ENCODE peak calls at places on chromosomes 16 and 17, in nine cellular contexts. V, O, C, L, F, D, P, S and U are unnamed samples. For H3K9me3, the result is how much of the 10 kb centered on the place peaks cover.

GRCh38 chr16:9259914-9260608 is 168.6 kb downstream of the HAPSTR1 start:
- DNase-seq in V (no peak), O (no peak), C (no peak), L (no peak), F (no peak), D (no peak), P (no peak), S (peak), U (no peak)

GRCh38 chr17:62821213-62822079 is 13.3 kb upstream of the MARCHF10 start:
- DNase-seq in V (no peak), O (no peak), C (no peak), L (no peak), F (peak), D (no peak), P (no peak), S (no peak), U (no peak)

GRCh38 chr16:2270070-2270462 is 2.1 kb upstream of the RNPS1 start:
- DNase-seq in V (no peak), O (no peak), C (no peak), L (no peak), F (no peak), D (no peak), P (no peak), S (no peak), U (no peak)

GRCh38 chr16:85718682-85719081 is 29.9 kb upstream of the GINS2 start:
- DNase-seq in V (no peak), O (no peak), C (no peak), L (no peak), F (no peak), D (peak), P (no peak), S (no peak), U (no peak)

GRCh38 chr17:37131064-37131463 is 182.3 kb downstream of the AATF start:
- DNase-seq in V (no peak), O (peak), C (no peak), L (no peak), F (no peak), D (no peak), P (no peak), S (no peak), U (no peak)

GRCh38 chr16:82671743-82672142 is 45.0 kb downstream of the CDH13 start:
- DNase-seq in V (peak), O (no peak), C (no peak), L (no peak), F (no peak), D (no peak), P (no peak), S (no peak), U (no peak)

GRCh38 chr17:77378318-77379064 is 237.7 kb downstream of the SEC14L1 start:
- DNase-seq in V (no peak), O (no peak), C (no peak), L (no peak), F (no peak), D (no peak), P (no peak), S (no peak), U (no peak)

GRCh38 chr17:75767881-75768280 is 2.9 kb upstream of the GALK1 start:
- DNase-seq in V (no peak), O (peak), C (no peak), L (no peak), F (no peak), D (no peak), P (no peak), S (no peak), U (no peak)

GRCh38 chr17:77096570-77097214 is 44.1 kb upstream of the SEC14L1 start:
- DNase-seq in V (peak), O (no peak), C (no peak), L (no peak), F (peak), D (no peak), P (no peak), S (peak), U (no peak)

GRCh38 chr16:47316686-47317085 is 144.2 kb downstream of the ITFG1 start:
- DNase-seq in V (no peak), O (no peak), C (no peak), L (no peak), F (no peak), D (no peak), P (no peak), S (no peak), U (no peak)

GRCh38 chr17:79664925-79665738 is 54.3 kb upstream of the RBFOX3 start:
- DNase-seq in V (no peak), O (peak), C (peak), L (no peak), F (peak), D (peak), P (peak), S (peak), U (peak)

GRCh38 chr17:64357191-64357981 is 33.3 kb downstream of the PECAM1 start:
- DNase-seq in V (no peak), O (no peak), C (peak), L (peak), F (peak), D (peak), P (no peak), S (peak), U (no peak)

GRCh38 chr17:35542990-35543389 is 5.5 kb upstream of the SLFN12L start:
- DNase-seq in V (no peak), O (no peak), C (no peak), L (no peak), F (no peak), D (no peak), P (no peak), S (no peak), U (no peak)

GRCh38 chr17:35930211-35931065 is at the start of gene RDM1:
- DNase-seq in V (peak), O (peak), C (peak), L (peak), F (no peak), D (peak), P (peak), S (peak), U (peak)

GRCh38 chr17:13044713-13045112 is 26.9 kb upstream of the ELAC2 start:
- DNase-seq in V (no peak), O (no peak), C (no peak), L (no peak), F (no peak), D (no peak), P (no peak), S (no peak), U (no peak)

GRCh38 chr16:22375117-22375962 is 921 bp upstream of the CDR2 start:
- DNase-seq in V (no peak), O (no peak), C (peak), L (no peak), F (no peak), D (no peak), P (no peak), S (no peak), U (no peak)

DNA sequence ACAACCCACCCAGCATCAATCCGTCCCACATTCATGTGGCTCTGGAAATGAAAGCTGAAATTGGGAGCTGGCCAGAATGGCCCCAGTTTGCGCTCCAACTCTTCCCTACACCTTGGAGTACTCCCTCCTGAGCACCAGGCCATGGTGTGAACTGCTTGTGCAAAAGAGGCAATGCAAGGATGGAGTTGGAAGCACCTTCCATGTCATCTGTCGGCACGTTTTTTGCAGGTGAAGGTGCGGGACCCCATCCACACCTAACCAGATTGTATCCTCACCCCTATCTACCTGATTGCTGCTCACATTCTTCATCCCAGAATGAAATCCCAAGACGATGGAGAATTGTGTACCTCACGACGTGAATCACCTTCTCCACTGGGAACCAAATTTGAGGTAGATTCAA is 136.6 kb upstream of the WSB1 start:
- DNase-seq in V (no peak), O (no peak), C (no peak), L (no peak), F (no peak), D (no peak), P (no peak), S (no peak), U (no peak)
- H3K9me3 ChIP-seq in V (under half), O (under half), C (under half), L (under half), F (under half), D (half or more), P (under half), S (under half), U (under half)

GRCh38 chr16:35146723-35147458 is 1687.5 kb downstream of the TP53TG3F start:
- DNase-seq in V (no peak), O (no peak), C (no peak), L (no peak), F (no peak), D (no peak), P (no peak), S (no peak), U (no peak)

GRCh38 chr16:35142147-35142808 is 1682.9 kb downstream of the TP53TG3F start:
- DNase-seq in V (no peak), O (no peak), C (no peak), L (no peak), F (no peak), D (no peak), P (no peak), S (no peak), U (no peak)

GRCh38 chr16:35146031-35146710 is 1686.8 kb downstream of the TP53TG3F start:
- DNase-seq in V (no peak), O (no peak), C (no peak), L (no peak), F (no peak), D (no peak), P (no peak), S (no peak), U (no peak)

GRCh38 chr16:35142809-35143192 is 1683.4 kb downstream of the TP53TG3F start:
- DNase-seq in V (no peak), O (no peak), C (no peak), L (no peak), F (no peak), D (no peak), P (no peak), S (no peak), U (no peak)

DNA sequence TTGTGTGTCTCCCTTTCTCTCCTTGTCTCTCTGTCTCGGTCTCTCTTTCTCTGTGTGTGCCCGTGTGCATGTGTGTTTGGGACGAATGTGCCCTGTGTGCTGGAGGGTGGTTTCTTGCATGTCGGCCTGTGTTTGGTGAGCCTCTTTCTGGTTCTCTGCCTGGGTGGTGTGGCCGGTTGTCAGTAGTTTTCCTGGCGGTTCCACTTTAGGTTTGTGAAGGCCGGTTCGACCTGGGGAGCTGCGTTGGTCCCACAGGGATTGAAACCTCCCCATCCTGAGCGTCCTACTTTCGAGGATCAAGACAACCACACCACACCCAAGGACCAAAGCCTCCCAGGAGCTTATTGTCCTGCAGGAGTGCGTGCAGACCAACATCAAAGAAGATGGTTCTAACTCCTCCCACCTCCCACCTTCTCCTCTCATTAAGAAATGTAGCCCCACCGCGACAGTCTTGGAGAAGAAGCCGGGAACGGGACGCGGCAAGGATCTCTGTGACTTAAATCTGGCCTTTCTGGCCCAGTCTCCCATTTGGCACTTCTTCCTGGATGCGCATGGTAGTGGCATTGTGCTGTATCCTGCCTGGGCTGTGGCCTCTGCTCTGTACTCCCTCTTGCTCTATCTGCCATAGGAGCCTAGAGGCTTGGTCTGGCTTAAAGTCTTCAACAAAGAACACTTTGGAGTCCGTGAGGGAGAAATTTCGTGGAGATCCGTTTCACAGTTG is 1685.0 kb downstream of the TP53TG3F start:
- DNase-seq in V (no peak), O (no peak), C (no peak), L (no peak), F (no peak), D (no peak), P (no peak), S (no peak), U (no peak)
- H3K9me3 ChIP-seq in V (under half), O (under half), C (under half), L (half or more), F (under half), D (half or more), P (under half), S (under half), U (half or more)

GRCh38 chr17:83041305-83041704 is 38.1 kb upstream of the METRNL start:
- DNase-seq in V (no peak), O (no peak), C (no peak), L (no peak), F (no peak), D (no peak), P (no peak), S (no peak), U (no peak)

GRCh38 chr17:83036666-83037065 is 42.7 kb upstream of the METRNL start:
- DNase-seq in V (no peak), O (no peak), C (no peak), L (no peak), F (peak), D (no peak), P (no peak), S (no peak), U (no peak)

GRCh38 chr17:83046759-83047478 is 32.5 kb upstream of the METRNL start:
- DNase-seq in V (no peak), O (no peak), C (no peak), L (no peak), F (no peak), D (no peak), P (no peak), S (no peak), U (no peak)

GRCh38 chr17:83037084-83037950 is 42.1 kb upstream of the METRNL start:
- DNase-seq in V (no peak), O (no peak), C (no peak), L (no peak), F (peak), D (no peak), P (no peak), S (no peak), U (no peak)

DNA sequence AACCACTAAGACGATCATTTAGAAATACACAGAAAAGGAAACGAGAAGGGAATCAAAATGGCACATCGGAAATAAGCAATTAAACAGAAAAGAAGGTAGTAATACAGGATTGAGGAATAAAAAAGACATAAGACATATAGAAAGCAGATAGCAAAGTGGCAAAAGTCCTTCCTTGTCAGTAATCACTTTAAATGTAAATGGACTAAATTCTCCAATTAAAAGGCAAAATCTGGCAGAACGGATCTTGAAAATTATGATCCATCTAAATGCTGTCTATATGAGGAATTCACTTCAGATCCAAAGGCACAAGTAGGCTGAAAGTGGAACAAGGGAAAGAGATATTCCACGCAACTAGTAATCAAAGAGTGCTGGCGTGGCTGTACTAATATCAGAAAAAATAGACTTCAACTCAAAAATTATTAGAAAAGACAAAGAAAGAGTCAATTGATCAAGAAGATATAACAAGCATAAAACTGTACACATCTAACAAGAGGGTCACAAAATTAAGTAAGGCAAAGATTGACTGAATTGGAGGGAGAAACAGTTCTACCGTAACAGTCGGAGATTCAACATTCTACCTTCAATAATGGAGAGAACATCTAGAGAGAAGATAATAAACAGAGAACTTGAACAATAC is 36.8 kb upstream of the METRNL start:
- DNase-seq in V (no peak), O (no peak), C (no peak), L (no peak), F (no peak), D (no peak), P (no peak), S (no peak), U (no peak)
- H3K9me3 ChIP-seq in V (under half), O (under half), C (under half), L (under half), F (under half), D (under half), P (under half), S (under half), U (under half)

DNA sequence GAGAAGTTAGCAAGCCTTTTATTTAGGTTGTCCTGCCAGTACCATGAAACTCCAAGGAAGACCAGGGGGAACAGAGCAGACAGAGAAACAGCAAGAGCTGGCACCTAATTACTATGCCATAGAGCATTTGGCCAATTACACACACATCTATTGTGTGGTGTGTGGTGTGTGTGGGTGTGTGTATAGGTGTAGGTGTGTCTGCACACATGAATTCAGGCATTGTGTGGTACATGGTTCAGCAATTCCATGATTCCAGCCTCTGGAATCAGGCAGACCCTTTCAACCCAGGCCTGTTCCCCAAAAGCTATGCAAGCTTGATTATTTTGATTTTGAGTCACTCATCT is 25.7 kb downstream of the IQCK start:
- DNase-seq in V (no peak), O (no peak), C (no peak), L (no peak), F (no peak), D (no peak), P (no peak), S (no peak), U (no peak)
- H3K9me3 ChIP-seq in V (under half), O (under half), C (under half), L (under half), F (under half), D (under half), P (under half), S (under half), U (under half)